ENCODE peak calls at places on chromosome 7, in eight cellular contexts. One of them, this sample, is unnamed.

GRCh38 chr7:155462163-155462735 is 4.3 kb downstream of the EN2 start:
- DNase-seq in astrocyte: no peak
- DNase-seq in left lung: peak; percentile 65
- DNase-seq in neural progenitor cell: no peak
- DNase-seq in prostate gland: no peak
- DNase-seq in HCT116: no peak
- DNase-seq in CD4-positive, alpha-beta T cell: no peak
- DNase-seq in coronary artery: no peak
- DNase-seq in this sample: no peak

GRCh38 chr7:73721237-73721848 is 1.9 kb upstream of the STX1A start:
- DNase-seq in coronary artery: no peak
- DNase-seq in neural progenitor cell: no peak
- DNase-seq in CD4-positive, alpha-beta T cell: no peak
- DNase-seq in HCT116: no peak
- DNase-seq in astrocyte: no peak
- DNase-seq in left lung: no peak
- DNase-seq in prostate gland: peak; percentile 87
- DNase-seq in this sample: peak; percentile 31

GRCh38 chr7:44313621-44314031 is 11.8 kb downstream of the CAMK2B start:
- DNase-seq in HCT116: no peak
- DNase-seq in coronary artery: no peak
- DNase-seq in prostate gland: no peak
- DNase-seq in astrocyte: no peak
- DNase-seq in left lung: no peak
- DNase-seq in neural progenitor cell: no peak
- DNase-seq in CD4-positive, alpha-beta T cell: no peak
- DNase-seq in this sample: no peak

GRCh38 chr7:24968165-24968564 is 11.8 kb downstream of the OSBPL3 start:
- DNase-seq in prostate gland: no peak
- DNase-seq in left lung: no peak
- DNase-seq in astrocyte: no peak
- DNase-seq in CD4-positive, alpha-beta T cell: no peak
- DNase-seq in coronary artery: no peak
- DNase-seq in HCT116: no peak
- DNase-seq in neural progenitor cell: no peak
- DNase-seq in this sample: no peak

GRCh38 chr7:25009271-25009670 is 29.3 kb upstream of the OSBPL3 start:
- DNase-seq in prostate gland: no peak
- DNase-seq in coronary artery: no peak
- DNase-seq in neural progenitor cell: no peak
- DNase-seq in left lung: no peak
- DNase-seq in astrocyte: peak; percentile 98
- DNase-seq in HCT116: no peak
- DNase-seq in CD4-positive, alpha-beta T cell: no peak
- DNase-seq in this sample: no peak

GRCh38 chr7:24290004-24290641 is 6.1 kb downstream of the NPY start:
- DNase-seq in prostate gland: no peak
- DNase-seq in CD4-positive, alpha-beta T cell: no peak
- DNase-seq in coronary artery: no peak
- DNase-seq in left lung: no peak
- DNase-seq in neural progenitor cell: peak; percentile 37
- DNase-seq in HCT116: peak; percentile 76
- DNase-seq in astrocyte: peak; percentile 22
- DNase-seq in this sample: no peak

GRCh38 chr7:66169616-66170015 is 35.5 kb upstream of the TPST1 start:
- DNase-seq in coronary artery: no peak
- DNase-seq in neural progenitor cell: no peak
- DNase-seq in HCT116: no peak
- DNase-seq in CD4-positive, alpha-beta T cell: no peak
- DNase-seq in astrocyte: no peak
- DNase-seq in left lung: no peak
- DNase-seq in prostate gland: no peak
- DNase-seq in this sample: no peak

GRCh38 chr7:47370461-47371042 is 211.4 kb downstream of the TNS3 start:
- DNase-seq in left lung: no peak
- DNase-seq in HCT116: no peak
- DNase-seq in coronary artery: no peak
- DNase-seq in neural progenitor cell: no peak
- DNase-seq in prostate gland: no peak
- DNase-seq in astrocyte: peak; percentile 87
- DNase-seq in CD4-positive, alpha-beta T cell: no peak
- DNase-seq in this sample: no peak

GRCh38 chr7:7848245-7848644 is 120.4 kb upstream of the GLCCI1 start:
- DNase-seq in left lung: no peak
- DNase-seq in prostate gland: no peak
- DNase-seq in HCT116: no peak
- DNase-seq in CD4-positive, alpha-beta T cell: no peak
- DNase-seq in coronary artery: no peak
- DNase-seq in astrocyte: no peak
- DNase-seq in neural progenitor cell: no peak
- DNase-seq in this sample: no peak

GRCh38 chr7:124908258-124908657 is 21.4 kb downstream of the POT1 start:
- DNase-seq in astrocyte: peak; percentile 44
- DNase-seq in coronary artery: no peak
- DNase-seq in HCT116: no peak
- DNase-seq in left lung: no peak
- DNase-seq in CD4-positive, alpha-beta T cell: no peak
- DNase-seq in prostate gland: no peak
- DNase-seq in neural progenitor cell: no peak
- DNase-seq in this sample: no peak

GRCh38 chr7:124084024-124084423 is 51.2 kb upstream of the TMEM229A start:
- DNase-seq in neural progenitor cell: no peak
- DNase-seq in HCT116: no peak
- DNase-seq in prostate gland: no peak
- DNase-seq in left lung: no peak
- DNase-seq in coronary artery: no peak
- DNase-seq in astrocyte: no peak
- DNase-seq in CD4-positive, alpha-beta T cell: no peak
- DNase-seq in this sample: no peak

GRCh38 chr7:44305564-44306507 is 19.6 kb downstream of the CAMK2B start:
- DNase-seq in prostate gland: no peak
- DNase-seq in coronary artery: no peak
- DNase-seq in neural progenitor cell: no peak
- DNase-seq in astrocyte: no peak
- DNase-seq in CD4-positive, alpha-beta T cell: peak; percentile 17
- DNase-seq in left lung: peak; percentile 59
- DNase-seq in HCT116: no peak
- DNase-seq in this sample: no peak

GRCh38 chr7:95095259-95096122 is 188.1 kb downstream of the PPP1R9A start:
- DNase-seq in HCT116: no peak
- DNase-seq in neural progenitor cell: no peak
- DNase-seq in prostate gland: no peak
- DNase-seq in astrocyte: no peak
- DNase-seq in CD4-positive, alpha-beta T cell: no peak
- DNase-seq in coronary artery: no peak
- DNase-seq in left lung: no peak
- DNase-seq in this sample: no peak

GRCh38 chr7:18671176-18671575 is 175.6 kb downstream of the HDAC9 start:
- DNase-seq in CD4-positive, alpha-beta T cell: no peak
- DNase-seq in neural progenitor cell: no peak
- DNase-seq in astrocyte: no peak
- DNase-seq in left lung: no peak
- DNase-seq in prostate gland: no peak
- DNase-seq in coronary artery: no peak
- DNase-seq in HCT116: no peak
- DNase-seq in this sample: no peak

GRCh38 chr7:137975768-137976167 is 26.1 kb downstream of the CREB3L2 start:
- DNase-seq in astrocyte: peak; percentile 26
- DNase-seq in coronary artery: no peak
- DNase-seq in left lung: no peak
- DNase-seq in CD4-positive, alpha-beta T cell: no peak
- DNase-seq in HCT116: no peak
- DNase-seq in prostate gland: no peak
- DNase-seq in neural progenitor cell: peak; percentile 20
- DNase-seq in this sample: no peak
- H3K27ac ChIP-seq in astrocyte: peak overlapping the region; percentile 47
- H3K27ac ChIP-seq in coronary artery: peak overlapping the region; percentile 90
- H3K27ac ChIP-seq in left lung: peak overlapping the region; percentile 55
- H3K27ac ChIP-seq in CD4-positive, alpha-beta T cell: no peak overlapping the region
- H3K27ac ChIP-seq in HCT116: no peak overlapping the region
- H3K27ac ChIP-seq in prostate gland: peak overlapping the region; percentile 22
- H3K27ac ChIP-seq in neural progenitor cell: peak overlapping the region; percentile 77
- H3K27ac ChIP-seq in this sample: peak overlapping the region; percentile 83

GRCh38 chr7:3927446-3928110 is 626.5 kb downstream of the SDK1 start:
- DNase-seq in coronary artery: no peak
- DNase-seq in HCT116: no peak
- DNase-seq in prostate gland: no peak
- DNase-seq in CD4-positive, alpha-beta T cell: no peak
- DNase-seq in astrocyte: peak; percentile 85
- DNase-seq in neural progenitor cell: no peak
- DNase-seq in left lung: no peak
- DNase-seq in this sample: no peak
- H3K27ac ChIP-seq in coronary artery: no peak overlapping the region
- H3K27ac ChIP-seq in HCT116: no peak overlapping the region
- H3K27ac ChIP-seq in prostate gland: no peak overlapping the region
- H3K27ac ChIP-seq in CD4-positive, alpha-beta T cell: no peak overlapping the region
- H3K27ac ChIP-seq in astrocyte: no peak overlapping the region
- H3K27ac ChIP-seq in neural progenitor cell: no peak overlapping the region
- H3K27ac ChIP-seq in left lung: no peak overlapping the region
- H3K27ac ChIP-seq in this sample: no peak overlapping the region

DNA sequence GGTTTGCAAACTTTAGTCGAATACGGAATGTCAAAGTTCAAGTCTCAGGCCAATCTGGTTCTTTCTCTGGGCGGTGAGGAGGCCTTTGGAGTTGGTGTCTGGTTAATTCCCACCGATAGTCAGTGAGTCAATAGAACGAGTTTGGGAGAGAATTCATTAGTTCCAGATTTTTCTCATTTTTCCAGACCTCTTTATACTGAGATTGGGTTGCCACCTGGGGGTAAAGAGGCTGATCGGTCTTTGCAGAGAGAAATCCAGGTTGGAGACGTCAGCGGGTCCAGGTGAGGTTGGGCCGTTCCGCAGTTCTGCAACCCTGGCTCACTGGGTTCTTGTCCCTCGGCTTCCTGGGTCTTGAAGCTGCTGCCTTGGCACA is 1.3 kb downstream of the CUX1 start:
- DNase-seq in CD4-positive, alpha-beta T cell: no peak
- DNase-seq in HCT116: no peak
- DNase-seq in neural progenitor cell: no peak
- DNase-seq in coronary artery: no peak
- DNase-seq in prostate gland: no peak
- DNase-seq in astrocyte: no peak
- DNase-seq in left lung: no peak
- DNase-seq in this sample: no peak
- H3K27ac ChIP-seq in CD4-positive, alpha-beta T cell: no peak overlapping the region
- H3K27ac ChIP-seq in HCT116: no peak overlapping the region
- H3K27ac ChIP-seq in neural progenitor cell: no peak overlapping the region
- H3K27ac ChIP-seq in coronary artery: peak overlapping the region; percentile 92
- H3K27ac ChIP-seq in prostate gland: peak overlapping the region; percentile 17
- H3K27ac ChIP-seq in astrocyte: no peak overlapping the region
- H3K27ac ChIP-seq in left lung: peak overlapping the region; percentile 79
- H3K27ac ChIP-seq in this sample: no peak overlapping the region

GRCh38 chr7:149423441-149423970 is 37.4 kb downstream of the ZNF777 start:
- DNase-seq in CD4-positive, alpha-beta T cell: no peak
- DNase-seq in prostate gland: no peak
- DNase-seq in HCT116: no peak
- DNase-seq in astrocyte: no peak
- DNase-seq in neural progenitor cell: peak; percentile 8
- DNase-seq in coronary artery: no peak
- DNase-seq in left lung: no peak
- DNase-seq in this sample: no peak

GRCh38 chr7:149422914-149423285 is 38.0 kb downstream of the ZNF777 start:
- DNase-seq in coronary artery: no peak
- DNase-seq in prostate gland: no peak
- DNase-seq in CD4-positive, alpha-beta T cell: peak; percentile 53
- DNase-seq in HCT116: no peak
- DNase-seq in astrocyte: no peak
- DNase-seq in neural progenitor cell: no peak
- DNase-seq in left lung: peak; percentile 90
- DNase-seq in this sample: no peak

GRCh38 chr7:149422065-149422913 is 38.6 kb downstream of the ZNF777 start:
- DNase-seq in neural progenitor cell: peak; percentile 94
- DNase-seq in prostate gland: peak; percentile 41
- DNase-seq in CD4-positive, alpha-beta T cell: peak; percentile 73
- DNase-seq in HCT116: peak; percentile 53
- DNase-seq in left lung: peak; percentile 96
- DNase-seq in astrocyte: peak; percentile 36
- DNase-seq in coronary artery: no peak
- DNase-seq in this sample: no peak

GRCh38 chr7:149415391-149416068 is 45.3 kb downstream of the ZNF777 start:
- DNase-seq in neural progenitor cell: peak; percentile 18
- DNase-seq in CD4-positive, alpha-beta T cell: no peak
- DNase-seq in coronary artery: no peak
- DNase-seq in astrocyte: peak; percentile 30
- DNase-seq in prostate gland: no peak
- DNase-seq in left lung: no peak
- DNase-seq in HCT116: no peak
- DNase-seq in this sample: no peak

DNA sequence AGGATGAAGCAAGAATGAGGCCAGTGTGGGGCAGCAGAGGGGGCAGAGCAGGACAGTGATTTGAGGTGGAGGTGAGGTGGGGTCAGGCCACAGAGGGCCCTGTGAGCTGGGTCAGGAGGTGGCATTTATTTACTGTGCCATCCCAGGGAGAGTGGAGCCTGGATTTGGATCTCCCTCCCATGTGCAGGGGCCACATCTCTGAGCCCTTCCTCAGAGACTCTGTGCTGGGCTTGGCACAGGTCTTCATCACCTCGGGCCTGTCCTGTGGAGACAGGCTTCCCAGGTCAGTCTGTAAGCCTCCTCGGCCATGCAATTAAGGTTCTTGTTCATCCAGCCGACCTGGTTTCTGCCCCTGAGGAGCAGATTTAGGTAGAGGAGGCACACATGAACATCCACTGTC is 40.9 kb downstream of the ZNF777 start:
- DNase-seq in astrocyte: no peak
- DNase-seq in CD4-positive, alpha-beta T cell: no peak
- DNase-seq in prostate gland: no peak
- DNase-seq in HCT116: no peak
- DNase-seq in left lung: no peak
- DNase-seq in neural progenitor cell: no peak
- DNase-seq in coronary artery: no peak
- DNase-seq in this sample: no peak
- H3K27ac ChIP-seq in astrocyte: no peak overlapping the region
- H3K27ac ChIP-seq in CD4-positive, alpha-beta T cell: no peak overlapping the region
- H3K27ac ChIP-seq in prostate gland: no peak overlapping the region
- H3K27ac ChIP-seq in HCT116: no peak overlapping the region
- H3K27ac ChIP-seq in left lung: no peak overlapping the region
- H3K27ac ChIP-seq in neural progenitor cell: no peak overlapping the region
- H3K27ac ChIP-seq in coronary artery: no peak overlapping the region
- H3K27ac ChIP-seq in this sample: no peak overlapping the region

GRCh38 chr7:134997214-134997885 is 11.0 kb downstream of the AGBL3 start:
- DNase-seq in neural progenitor cell: no peak
- DNase-seq in prostate gland: no peak
- DNase-seq in CD4-positive, alpha-beta T cell: no peak
- DNase-seq in astrocyte: no peak
- DNase-seq in HCT116: no peak
- DNase-seq in left lung: no peak
- DNase-seq in coronary artery: no peak
- DNase-seq in this sample: no peak
- H3K27ac ChIP-seq in neural progenitor cell: no peak overlapping the region
- H3K27ac ChIP-seq in prostate gland: no peak overlapping the region
- H3K27ac ChIP-seq in CD4-positive, alpha-beta T cell: no peak overlapping the region
- H3K27ac ChIP-seq in astrocyte: no peak overlapping the region
- H3K27ac ChIP-seq in HCT116: no peak overlapping the region
- H3K27ac ChIP-seq in left lung: no peak overlapping the region
- H3K27ac ChIP-seq in coronary artery: peak overlapping the region; percentile 45
- H3K27ac ChIP-seq in this sample: no peak overlapping the region

GRCh38 chr7:27739301-27739913 is 555 bp upstream of the TAX1BP1 start:
- DNase-seq in CD4-positive, alpha-beta T cell: peak; percentile 34
- DNase-seq in neural progenitor cell: no peak
- DNase-seq in prostate gland: no peak
- DNase-seq in coronary artery: no peak
- DNase-seq in left lung: no peak
- DNase-seq in astrocyte: peak; percentile 68
- DNase-seq in HCT116: no peak
- DNase-seq in this sample: no peak
- H3K27ac ChIP-seq in CD4-positive, alpha-beta T cell: peak overlapping the region; percentile 99
- H3K27ac ChIP-seq in neural progenitor cell: peak overlapping the region; percentile 14
- H3K27ac ChIP-seq in prostate gland: peak overlapping the region; percentile 99
- H3K27ac ChIP-seq in coronary artery: peak overlapping the region; percentile 96
- H3K27ac ChIP-seq in left lung: peak overlapping the region; percentile 98
- H3K27ac ChIP-seq in astrocyte: peak overlapping the region; percentile 99
- H3K27ac ChIP-seq in HCT116: peak overlapping the region; percentile 73
- H3K27ac ChIP-seq in this sample: peak overlapping the region; percentile 94

GRCh38 chr7:158779061-158779992 is 50.0 kb downstream of the ESYT2 start:
- DNase-seq in astrocyte: no peak
- DNase-seq in HCT116: no peak
- DNase-seq in coronary artery: no peak
- DNase-seq in CD4-positive, alpha-beta T cell: no peak
- DNase-seq in neural progenitor cell: no peak
- DNase-seq in prostate gland: peak; percentile 24
- DNase-seq in left lung: no peak
- DNase-seq in this sample: no peak
- H3K27ac ChIP-seq in astrocyte: no peak overlapping the region
- H3K27ac ChIP-seq in HCT116: no peak overlapping the region
- H3K27ac ChIP-seq in coronary artery: peak overlapping the region; percentile 64
- H3K27ac ChIP-seq in CD4-positive, alpha-beta T cell: peak overlapping the region; percentile 19
- H3K27ac ChIP-seq in neural progenitor cell: no peak overlapping the region
- H3K27ac ChIP-seq in prostate gland: peak overlapping the region; percentile 1
- H3K27ac ChIP-seq in left lung: no peak overlapping the region
- H3K27ac ChIP-seq in this sample: no peak overlapping the region